ENCODE peak calls at places on chromosomes 3 and 15, in five cellular contexts. One of them, this sample, is unnamed.

GRCh38 chr3:178041931-178042330 is 494.3 kb upstream of the KCNMB2 start:
- DNase-seq in WERI-Rb-1: no peak
- DNase-seq in bronchial epithelial cell: no peak
- DNase-seq in mucosa of descending colon: no peak
- DNase-seq in ascending aorta: no peak
- DNase-seq in this sample: no peak

GRCh38 chr3:2657408-2657807 is 452.8 kb downstream of the IL5RA start:
- DNase-seq in ascending aorta: no peak
- DNase-seq in bronchial epithelial cell: peak; percentile 5
- DNase-seq in mucosa of descending colon: no peak
- DNase-seq in WERI-Rb-1: no peak
- DNase-seq in this sample: peak; percentile 7

GRCh38 chr3:4162132-4162531 is 141.0 kb upstream of the SETMAR start:
- DNase-seq in bronchial epithelial cell: no peak
- DNase-seq in mucosa of descending colon: no peak
- DNase-seq in WERI-Rb-1: no peak
- DNase-seq in ascending aorta: no peak
- DNase-seq in this sample: no peak

GRCh38 chr3:152737021-152737908 is 97.7 kb upstream of the P2RY1 start:
- DNase-seq in mucosa of descending colon: no peak
- DNase-seq in ascending aorta: no peak
- DNase-seq in bronchial epithelial cell: peak; percentile 90
- DNase-seq in WERI-Rb-1: no peak
- DNase-seq in this sample: peak; percentile 85

GRCh38 chr3:30646961-30647752 is 40.8 kb downstream of the TGFBR2 start:
- DNase-seq in ascending aorta: no peak
- DNase-seq in bronchial epithelial cell: no peak
- DNase-seq in WERI-Rb-1: no peak
- DNase-seq in mucosa of descending colon: no peak
- DNase-seq in this sample: no peak

GRCh38 chr3:167830007-167830406 is 94.5 kb downstream of the SERPINI1 start:
- DNase-seq in WERI-Rb-1: no peak
- DNase-seq in bronchial epithelial cell: no peak
- DNase-seq in mucosa of descending colon: no peak
- DNase-seq in ascending aorta: no peak
- DNase-seq in this sample: no peak

GRCh38 chr15:53976844-53977392 is 1.3 kb upstream of the UNC13C start:
- DNase-seq in WERI-Rb-1: peak; percentile 65
- DNase-seq in bronchial epithelial cell: peak; percentile 7
- DNase-seq in mucosa of descending colon: peak; percentile 19
- DNase-seq in ascending aorta: no peak
- DNase-seq in this sample: no peak

GRCh38 chr3:43858052-43858701 is 167.4 kb downstream of the ABHD5 start:
- DNase-seq in ascending aorta: no peak
- DNase-seq in WERI-Rb-1: peak; percentile 36
- DNase-seq in mucosa of descending colon: no peak
- DNase-seq in bronchial epithelial cell: no peak
- DNase-seq in this sample: no peak

GRCh38 chr3:21117397-21117796 is 633.6 kb downstream of the ZNF385D start:
- DNase-seq in bronchial epithelial cell: peak; percentile 75
- DNase-seq in ascending aorta: no peak
- DNase-seq in WERI-Rb-1: no peak
- DNase-seq in mucosa of descending colon: no peak
- DNase-seq in this sample: no peak

GRCh38 chr3:192861972-192862371 is 55.7 kb downstream of the MB21D2 start:
- DNase-seq in WERI-Rb-1: no peak
- DNase-seq in mucosa of descending colon: no peak
- DNase-seq in bronchial epithelial cell: no peak
- DNase-seq in ascending aorta: no peak
- DNase-seq in this sample: no peak

GRCh38 chr3:126664591-126665214 is 9.8 kb upstream of the TXNRD3 start:
- DNase-seq in mucosa of descending colon: no peak
- DNase-seq in ascending aorta: no peak
- DNase-seq in WERI-Rb-1: no peak
- DNase-seq in bronchial epithelial cell: no peak
- DNase-seq in this sample: no peak

GRCh38 chr3:181384970-181385369 is 326.8 kb upstream of the SOX2 start:
- DNase-seq in mucosa of descending colon: no peak
- DNase-seq in ascending aorta: no peak
- DNase-seq in WERI-Rb-1: no peak
- DNase-seq in bronchial epithelial cell: peak; percentile 48
- DNase-seq in this sample: no peak

GRCh38 chr3:187742351-187743171 is 2.7 kb downstream of the BCL6 start:
- DNase-seq in mucosa of descending colon: peak; percentile 37
- DNase-seq in ascending aorta: no peak
- DNase-seq in bronchial epithelial cell: no peak
- DNase-seq in WERI-Rb-1: no peak
- DNase-seq in this sample: peak; percentile 57

GRCh38 chr3:110623571-110623970 is 448.0 kb upstream of the NECTIN3 start:
- DNase-seq in WERI-Rb-1: no peak
- DNase-seq in ascending aorta: no peak
- DNase-seq in mucosa of descending colon: no peak
- DNase-seq in bronchial epithelial cell: no peak
- DNase-seq in this sample: peak; percentile 51

GRCh38 chr3:55218577-55218976 is 268.5 kb downstream of the WNT5A start:
- DNase-seq in mucosa of descending colon: no peak
- DNase-seq in WERI-Rb-1: no peak
- DNase-seq in bronchial epithelial cell: no peak
- DNase-seq in ascending aorta: no peak
- DNase-seq in this sample: no peak

GRCh38 chr3:179929091-179929529 is 107.6 kb downstream of the PEX5L start:
- DNase-seq in WERI-Rb-1: peak; percentile 87
- DNase-seq in mucosa of descending colon: no peak
- DNase-seq in bronchial epithelial cell: peak; percentile 56
- DNase-seq in ascending aorta: no peak
- DNase-seq in this sample: peak; percentile 74

GRCh38 chr3:177807150-177807875 is 610.0 kb upstream of the TBL1XR1 start:
- DNase-seq in ascending aorta: no peak
- DNase-seq in bronchial epithelial cell: peak; percentile 73
- DNase-seq in WERI-Rb-1: no peak
- DNase-seq in mucosa of descending colon: no peak
- DNase-seq in this sample: no peak

GRCh38 chr3:69085543-69086132 is 901 bp downstream of the ARL6IP5 start:
- DNase-seq in ascending aorta: no peak
- DNase-seq in mucosa of descending colon: peak; percentile 63
- DNase-seq in bronchial epithelial cell: no peak
- DNase-seq in WERI-Rb-1: peak; percentile 17
- DNase-seq in this sample: no peak

GRCh38 chr15:33282226-33283020 is 28.3 kb upstream of the RYR3 start:
- DNase-seq in bronchial epithelial cell: no peak
- DNase-seq in mucosa of descending colon: no peak
- DNase-seq in WERI-Rb-1: no peak
- DNase-seq in ascending aorta: no peak
- DNase-seq in this sample: no peak

GRCh38 chr15:99029358-99029871 is 21.8 kb upstream of the PGPEP1L start:
- DNase-seq in bronchial epithelial cell: no peak
- DNase-seq in ascending aorta: no peak
- DNase-seq in WERI-Rb-1: no peak
- DNase-seq in mucosa of descending colon: no peak
- DNase-seq in this sample: no peak

GRCh38 chr15:69794643-69795461 is 302.9 kb downstream of the TLE3 start:
- DNase-seq in bronchial epithelial cell: peak; percentile 32
- DNase-seq in mucosa of descending colon: no peak
- DNase-seq in WERI-Rb-1: no peak
- DNase-seq in ascending aorta: peak; percentile 42
- DNase-seq in this sample: peak; percentile 50

GRCh38 chr3:101171797-101172196 is 148.6 kb downstream of the IMPG2 start:
- DNase-seq in WERI-Rb-1: no peak
- DNase-seq in ascending aorta: no peak
- DNase-seq in mucosa of descending colon: no peak
- DNase-seq in bronchial epithelial cell: no peak
- DNase-seq in this sample: no peak

GRCh38 chr3:56012732-56013131 is 455.5 kb downstream of the ERC2 start:
- DNase-seq in bronchial epithelial cell: no peak
- DNase-seq in mucosa of descending colon: no peak
- DNase-seq in WERI-Rb-1: no peak
- DNase-seq in ascending aorta: no peak
- DNase-seq in this sample: no peak

GRCh38 chr3:138625707-138626365 is 17.3 kb downstream of the FAIM start:
- DNase-seq in WERI-Rb-1: no peak
- DNase-seq in ascending aorta: no peak
- DNase-seq in mucosa of descending colon: no peak
- DNase-seq in bronchial epithelial cell: peak; percentile 95
- DNase-seq in this sample: peak; percentile 38

GRCh38 chr15:38253448-38253847 is 812 bp downstream of the SPRED1 start:
- DNase-seq in WERI-Rb-1: peak; percentile 12
- DNase-seq in mucosa of descending colon: no peak
- DNase-seq in bronchial epithelial cell: peak; percentile 71
- DNase-seq in ascending aorta: no peak
- DNase-seq in this sample: peak; percentile 77

GRCh38 chr3:136209921-136210320 is 13.8 kb upstream of the MSL2 start:
- DNase-seq in bronchial epithelial cell: no peak
- DNase-seq in mucosa of descending colon: no peak
- DNase-seq in ascending aorta: no peak
- DNase-seq in WERI-Rb-1: no peak
- DNase-seq in this sample: no peak

GRCh38 chr3:62712776-62713175 is 162.4 kb downstream of the CADPS start:
- DNase-seq in ascending aorta: no peak
- DNase-seq in mucosa of descending colon: no peak
- DNase-seq in WERI-Rb-1: no peak
- DNase-seq in bronchial epithelial cell: no peak
- DNase-seq in this sample: no peak

GRCh38 chr3:41525288-41526064 is 326.2 kb downstream of the CTNNB1 start:
- DNase-seq in bronchial epithelial cell: no peak
- DNase-seq in ascending aorta: no peak
- DNase-seq in mucosa of descending colon: no peak
- DNase-seq in WERI-Rb-1: no peak
- DNase-seq in this sample: no peak

GRCh38 chr3:182794806-182795369 is 1.6 kb downstream of the ATP11B start:
- DNase-seq in WERI-Rb-1: no peak
- DNase-seq in bronchial epithelial cell: peak; percentile 36
- DNase-seq in ascending aorta: no peak
- DNase-seq in mucosa of descending colon: no peak
- DNase-seq in this sample: no peak

GRCh38 chr3:12158387-12159226 is at the start of gene TIMP4:
- DNase-seq in bronchial epithelial cell: peak; percentile 67
- DNase-seq in WERI-Rb-1: no peak
- DNase-seq in mucosa of descending colon: peak; percentile 75
- DNase-seq in ascending aorta: no peak
- DNase-seq in this sample: peak; percentile 68

GRCh38 chr3:98058244-98058960 is 23.3 kb upstream of the GABRR3 start:
- DNase-seq in WERI-Rb-1: no peak
- DNase-seq in bronchial epithelial cell: no peak
- DNase-seq in ascending aorta: no peak
- DNase-seq in mucosa of descending colon: no peak
- DNase-seq in this sample: no peak

DNA sequence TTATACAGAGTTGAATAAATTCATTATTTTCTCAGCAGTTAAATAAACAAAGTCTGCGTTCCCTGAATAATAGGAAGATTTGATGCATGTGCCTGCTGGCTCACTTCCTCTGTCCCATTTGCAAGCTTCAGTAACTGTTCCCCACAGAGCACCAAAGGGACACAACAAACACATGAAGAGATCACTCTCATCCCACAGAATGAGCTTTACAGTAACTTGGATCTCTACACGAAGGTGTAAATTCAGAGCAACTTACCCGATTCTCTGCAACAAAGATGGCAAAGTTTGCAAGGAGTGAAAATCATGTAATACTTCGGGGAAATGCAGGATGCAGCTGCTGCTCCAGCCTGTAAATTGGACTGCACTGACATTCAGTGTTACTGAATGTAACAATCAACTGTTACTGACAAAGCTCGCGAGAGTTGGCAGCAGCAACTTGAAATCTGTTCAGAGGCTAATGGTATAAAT is at the start of gene BCHE:
- DNase-seq in mucosa of descending colon: no peak
- DNase-seq in ascending aorta: no peak
- DNase-seq in WERI-Rb-1: no peak
- DNase-seq in bronchial epithelial cell: peak; percentile 25
- DNase-seq in this sample: peak; percentile 86
- H3K4me3 ChIP-seq in mucosa of descending colon: no peak within 1 kb of the TSS
- H3K4me3 ChIP-seq in ascending aorta: no peak within 1 kb of the TSS
- H3K4me3 ChIP-seq in WERI-Rb-1: no peak within 1 kb of the TSS
- H3K4me3 ChIP-seq in bronchial epithelial cell: no peak within 1 kb of the TSS
- H3K4me3 ChIP-seq in this sample: peak within 1 kb of the TSS; percentile 67

DNA sequence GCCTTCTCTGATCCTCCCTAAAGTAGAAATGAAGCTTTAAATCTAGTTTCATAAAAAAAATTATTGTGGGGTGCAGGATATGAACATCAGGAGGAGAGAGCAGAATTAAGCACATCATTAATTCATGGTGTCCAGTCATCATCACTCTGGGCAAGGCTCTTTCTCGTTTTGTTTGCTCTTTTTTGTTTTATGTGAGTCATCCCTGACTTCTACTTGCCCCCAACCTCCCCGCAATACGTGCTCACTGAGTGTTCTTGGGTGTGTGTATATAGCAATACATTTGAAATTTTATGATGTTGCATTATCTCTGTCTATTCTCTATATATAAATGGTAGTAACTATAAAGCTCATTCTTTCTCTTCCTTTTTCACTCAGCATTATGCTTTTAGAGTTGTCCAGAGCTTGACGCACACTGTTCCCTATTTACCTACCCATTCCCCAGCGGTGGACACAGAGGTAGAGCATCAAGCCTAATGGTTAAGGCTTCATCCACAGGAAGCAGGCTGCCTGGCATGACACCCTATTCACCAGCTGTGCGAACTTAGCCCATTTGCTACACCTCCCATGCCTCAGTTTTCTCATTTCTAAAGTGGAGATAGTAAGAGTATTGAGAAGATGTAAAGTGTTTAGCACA is 72.3 kb downstream of the CD200R1L start:
- DNase-seq in ascending aorta: no peak
- DNase-seq in WERI-Rb-1: no peak
- DNase-seq in mucosa of descending colon: no peak
- DNase-seq in bronchial epithelial cell: peak; percentile 95
- DNase-seq in this sample: peak; percentile 66
- H3K4me3 ChIP-seq in ascending aorta: no peak overlapping the region
- H3K4me3 ChIP-seq in WERI-Rb-1: no peak overlapping the region
- H3K4me3 ChIP-seq in mucosa of descending colon: no peak overlapping the region
- H3K4me3 ChIP-seq in bronchial epithelial cell: no peak overlapping the region
- H3K4me3 ChIP-seq in this sample: no peak overlapping the region

GRCh38 chr3:71629289-71630252 is 46.0 kb upstream of the FOXP1 start:
- DNase-seq in WERI-Rb-1: no peak
- DNase-seq in mucosa of descending colon: no peak
- DNase-seq in bronchial epithelial cell: no peak
- DNase-seq in ascending aorta: no peak
- DNase-seq in this sample: no peak
- H3K4me3 ChIP-seq in WERI-Rb-1: no peak overlapping the region
- H3K4me3 ChIP-seq in mucosa of descending colon: no peak overlapping the region
- H3K4me3 ChIP-seq in bronchial epithelial cell: no peak overlapping the region
- H3K4me3 ChIP-seq in ascending aorta: no peak overlapping the region
- H3K4me3 ChIP-seq in this sample: no peak overlapping the region

GRCh38 chr3:64215559-64215958 is 9.7 kb downstream of the PRICKLE2 start:
- DNase-seq in ascending aorta: no peak
- DNase-seq in bronchial epithelial cell: no peak
- DNase-seq in mucosa of descending colon: no peak
- DNase-seq in WERI-Rb-1: no peak
- DNase-seq in this sample: no peak

GRCh38 chr3:64213224-64213893 is 11.9 kb downstream of the PRICKLE2 start:
- DNase-seq in mucosa of descending colon: no peak
- DNase-seq in WERI-Rb-1: no peak
- DNase-seq in ascending aorta: no peak
- DNase-seq in bronchial epithelial cell: no peak
- DNase-seq in this sample: no peak

GRCh38 chr3:64214697-64215018 is 10.6 kb downstream of the PRICKLE2 start:
- DNase-seq in ascending aorta: no peak
- DNase-seq in WERI-Rb-1: no peak
- DNase-seq in mucosa of descending colon: no peak
- DNase-seq in bronchial epithelial cell: peak; percentile 60
- DNase-seq in this sample: peak; percentile 81

GRCh38 chr3:64215084-64215483 is 10.2 kb downstream of the PRICKLE2 start:
- DNase-seq in mucosa of descending colon: no peak
- DNase-seq in bronchial epithelial cell: no peak
- DNase-seq in ascending aorta: no peak
- DNase-seq in WERI-Rb-1: no peak
- DNase-seq in this sample: no peak

GRCh38 chr3:64214002-64214696 is 11.1 kb downstream of the PRICKLE2 start:
- DNase-seq in bronchial epithelial cell: peak; percentile 60
- DNase-seq in ascending aorta: no peak
- DNase-seq in WERI-Rb-1: no peak
- DNase-seq in mucosa of descending colon: peak; percentile 61
- DNase-seq in this sample: peak; percentile 95
- H3K4me3 ChIP-seq in bronchial epithelial cell: peak overlapping the region; percentile 18
- H3K4me3 ChIP-seq in ascending aorta: peak overlapping the region; percentile 59
- H3K4me3 ChIP-seq in WERI-Rb-1: no peak overlapping the region
- H3K4me3 ChIP-seq in mucosa of descending colon: no peak overlapping the region
- H3K4me3 ChIP-seq in this sample: peak overlapping the region; percentile 53